ENCODE peak calls at places on chromosomes 6 and 20, in nine cellular contexts. X is spleen, L is cardiac fibroblast, C is astrocyte of the spinal cord, V is brain microvascular endothelial cell, P is tibial artery, O is dorsolateral prefrontal cortex, K is esophagus squamous epithelium, B is astrocyte of the cerebellum. G is an unnamed sample.

GRCh38 chr6:24872769-24873168 is 63.0 kb downstream of the RIPOR2 start:
- DNase-seq in V (no peak), B (no peak), P (no peak), L (no peak), X (no peak), O (no peak), K (no peak), C (no peak), G (no peak)

GRCh38 chr20:52747736-52748135 is 224.4 kb upstream of the TSHZ2 start:
- DNase-seq in P (no peak), O (no peak), C (no peak), L (no peak), V (no peak), B (no peak), X (no peak), K (no peak), G (no peak)

GRCh38 chr20:3188823-3189413 is 15.6 kb downstream of the DDRGK1 start:
- DNase-seq in C (no peak), V (no peak), O (no peak), L (no peak), B (no peak), P (no peak), K (no peak), X (peak), G (no peak)

GRCh38 chr6:53029262-53029661 is 34.2 kb upstream of the GSTA4 start:
- DNase-seq in X (no peak), V (no peak), B (no peak), P (no peak), O (no peak), K (no peak), L (no peak), C (no peak), G (no peak)

GRCh38 chr6:119348308-119349040 is 1.1 kb downstream of the MAN1A1 start:
- DNase-seq in O (no peak), C (peak), L (no peak), B (no peak), K (no peak), X (peak), P (peak), V (no peak), G (no peak)

GRCh38 chr20:10315138-10315537 is 96.5 kb downstream of the SNAP25 start:
- DNase-seq in X (no peak), V (no peak), L (no peak), K (no peak), P (no peak), O (no peak), C (no peak), B (no peak), G (no peak)

GRCh38 chr6:139027620-139028182 is 844 bp upstream of the ABRACL start:
- DNase-seq in K (no peak), C (no peak), X (no peak), B (no peak), O (no peak), V (peak), L (peak), P (no peak), G (no peak)

GRCh38 chr6:12261502-12261901 is 28.7 kb upstream of the EDN1 start:
- DNase-seq in K (no peak), P (no peak), B (no peak), V (no peak), O (no peak), C (no peak), L (no peak), X (no peak), G (no peak)

GRCh38 chr6:64815718-64816117 is 891.3 kb downstream of the EYS start:
- DNase-seq in C (peak), O (no peak), P (no peak), K (no peak), L (peak), V (no peak), B (no peak), X (no peak), G (no peak)

GRCh38 chr6:37372116-37372515 is 18.3 kb downstream of the RNF8 start:
- DNase-seq in P (no peak), O (no peak), V (no peak), B (no peak), L (peak), K (no peak), C (peak), X (no peak), G (no peak)

GRCh38 chr20:1533059-1533458 is 24.4 kb downstream of the SIRPD start:
- DNase-seq in B (no peak), L (no peak), X (no peak), O (no peak), C (no peak), K (no peak), P (no peak), V (no peak), G (no peak)

DNA sequence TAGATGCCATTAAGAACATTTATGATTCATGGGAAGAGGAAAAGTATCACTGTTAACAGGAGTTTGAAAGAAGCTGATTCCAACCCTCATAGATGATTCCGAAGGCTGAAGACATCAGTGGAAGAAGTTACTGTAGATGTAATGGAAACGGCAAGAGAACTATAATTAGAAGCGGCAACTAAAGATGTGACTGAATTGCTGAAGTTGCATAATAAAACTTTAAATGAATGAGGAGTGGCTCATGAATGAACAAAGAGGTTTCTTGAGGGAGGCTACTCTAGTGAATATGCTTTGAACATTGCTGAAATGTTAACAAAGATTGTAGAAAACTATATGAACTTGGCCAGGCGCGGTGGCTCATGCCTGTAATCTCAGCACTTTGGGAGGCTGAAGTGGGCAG is 84.1 kb downstream of the PHIP start:
- DNase-seq in B (no peak), V (no peak), C (no peak), O (no peak), L (no peak), X (no peak), K (no peak), P (no peak), G (no peak)
- H3K4me3 ChIP-seq in B (no peak), V (no peak), C (no peak), O (no peak), L (no peak), X (no peak), K (no peak), P (no peak), G (no peak)

GRCh38 chr6:157762636-157763035 is 60.4 kb upstream of the SNX9 start:
- DNase-seq in V (no peak), O (no peak), B (no peak), L (peak), X (no peak), C (no peak), P (no peak), K (no peak), G (no peak)
- TF ChIP-seq CTCF in V (peak), O (no peak), B (peak), L (peak), X (no peak), C (peak), P (no peak), K (no peak), G (peak)

GRCh38 chr6:127516676-127517273 is 2.4 kb downstream of the MTCL3 start:
- DNase-seq in P (no peak), V (peak), K (no peak), O (peak), L (peak), C (peak), B (peak), X (no peak), G (no peak)

GRCh38 chr6:127518710-127519468 is at the start of gene MTCL3:
- DNase-seq in L (peak), X (no peak), B (peak), V (peak), K (no peak), P (no peak), C (peak), O (peak), G (peak)

GRCh38 chr6:127515794-127516675 is 3.1 kb downstream of the MTCL3 start:
- DNase-seq in P (no peak), V (peak), L (peak), C (peak), B (peak), X (peak), K (no peak), O (peak), G (peak)

GRCh38 chr6:127518212-127518709 is 874 bp downstream of the MTCL3 start:
- DNase-seq in O (no peak), K (no peak), B (no peak), V (no peak), X (no peak), P (no peak), L (no peak), C (no peak), G (no peak)

GRCh38 chr6:127517698-127518097 is 1.4 kb downstream of the MTCL3 start:
- DNase-seq in C (no peak), X (no peak), K (no peak), V (no peak), B (no peak), L (no peak), O (no peak), P (no peak), G (no peak)
- H3K4me3 ChIP-seq in C (peak), X (no peak), K (no peak), V (peak), B (peak), L (peak), O (peak), P (no peak), G (no peak)

DNA sequence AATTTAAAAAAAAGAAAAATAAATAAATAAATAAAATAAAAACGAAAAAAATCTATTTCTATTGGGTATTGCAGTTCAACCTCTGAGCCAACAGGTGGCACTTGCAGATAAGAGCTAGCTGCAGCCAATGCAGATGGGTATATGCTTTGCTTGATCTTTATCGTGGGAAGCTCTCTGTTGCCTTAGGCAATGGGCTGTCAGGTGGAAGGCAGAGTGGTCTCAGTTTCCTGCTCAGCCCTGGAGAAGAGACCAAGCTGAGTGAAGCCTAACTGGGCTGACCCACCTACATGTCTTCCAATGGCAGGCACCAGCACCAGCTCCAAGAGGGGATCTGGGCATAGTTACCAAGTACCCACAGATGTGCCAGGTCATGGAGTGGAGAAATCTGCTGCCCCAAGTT is 95.0 kb downstream of the AK9 start:
- DNase-seq in L (peak), P (no peak), O (no peak), C (peak), V (peak), K (no peak), X (no peak), B (no peak), G (no peak)
- TF ChIP-seq CTCF in L (peak), P (no peak), O (no peak), C (peak), V (peak), K (peak), X (peak), B (peak), G (peak)

GRCh38 chr20:22619272-22619671 is 34.9 kb upstream of the FOXA2 start:
- DNase-seq in L (no peak), C (no peak), V (no peak), O (no peak), B (no peak), X (no peak), P (no peak), K (no peak), G (no peak)
- H3K4me3 ChIP-seq in L (no peak), C (no peak), V (no peak), O (no peak), B (no peak), X (no peak), P (no peak), K (no peak), G (no peak)

DNA sequence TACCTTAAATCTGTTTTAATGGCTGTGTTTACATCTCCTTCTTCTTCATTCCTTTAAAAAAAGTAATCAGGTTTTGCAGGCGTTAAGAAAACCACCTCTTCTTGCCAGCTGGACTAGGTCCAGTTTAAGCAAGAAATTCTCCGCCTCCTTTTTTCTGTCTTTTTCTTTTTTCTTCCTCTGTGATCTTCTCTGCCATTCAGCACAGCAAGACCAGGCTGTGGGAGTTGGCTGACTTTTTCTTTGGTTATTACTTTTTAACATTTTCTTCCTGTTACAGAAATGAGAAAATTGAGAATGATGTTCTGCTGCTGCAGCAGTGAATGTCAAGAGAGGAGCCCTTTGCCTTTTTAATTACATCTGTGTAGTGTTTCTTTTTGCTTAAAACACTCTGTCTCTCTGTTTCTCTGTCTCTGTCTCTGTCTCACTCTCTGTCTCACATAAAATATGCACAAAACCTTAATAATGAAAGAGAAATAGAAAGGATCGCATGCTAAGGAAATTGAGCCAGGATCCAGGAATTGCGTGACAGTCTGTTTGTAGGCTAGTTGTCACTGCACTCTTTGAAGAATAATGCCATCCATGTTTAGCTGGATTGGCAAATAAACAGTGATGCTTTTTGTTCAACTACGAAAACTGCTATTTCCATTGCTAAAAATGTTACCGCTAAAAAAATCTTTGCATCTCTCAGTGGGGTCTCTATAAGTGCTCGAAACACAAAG is 103.1 kb upstream of the SUPT3H start:
- DNase-seq in O (no peak), X (no peak), C (no peak), L (no peak), K (no peak), B (peak), V (no peak), P (no peak), G (no peak)
- TF ChIP-seq CTCF in O (no peak), X (no peak), C (no peak), L (no peak), K (no peak), B (no peak), V (no peak), P (no peak), G (no peak)

DNA sequence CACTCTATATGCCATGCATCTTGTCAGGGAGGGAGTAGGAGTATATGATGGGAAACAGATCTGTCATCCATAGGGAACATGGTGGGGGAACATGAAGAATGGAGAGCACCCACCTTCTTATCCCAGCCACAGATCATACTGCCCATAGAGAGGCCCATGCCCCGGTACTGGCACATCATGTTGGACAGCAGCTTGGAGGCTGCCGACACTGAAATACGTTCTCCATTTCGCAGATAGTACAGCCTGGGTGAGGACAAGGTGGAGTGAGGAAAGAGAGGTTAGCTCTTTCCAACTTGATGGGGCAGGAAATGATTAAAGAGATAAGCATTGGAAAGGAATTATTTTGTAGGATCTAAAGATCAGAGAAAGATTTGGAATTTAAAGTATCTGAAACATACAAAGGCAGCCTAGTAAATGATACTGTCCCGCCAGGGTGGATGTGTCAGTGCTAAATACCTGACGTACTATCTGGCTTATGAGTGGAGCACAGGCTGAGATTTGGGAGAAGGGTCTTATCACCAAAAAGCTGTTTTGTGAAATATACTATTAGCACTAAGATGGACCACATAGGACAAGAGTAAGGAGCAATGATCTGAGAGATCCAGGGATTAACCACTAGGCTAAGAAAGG is 1.7 kb downstream of the PSMB8 start:
- DNase-seq in L (no peak), O (no peak), X (no peak), C (no peak), B (no peak), K (no peak), P (no peak), V (no peak), G (no peak)
- H3K4me3 ChIP-seq in L (no peak), O (no peak), X (peak), C (no peak), B (no peak), K (peak), P (no peak), V (no peak), G (no peak)

DNA sequence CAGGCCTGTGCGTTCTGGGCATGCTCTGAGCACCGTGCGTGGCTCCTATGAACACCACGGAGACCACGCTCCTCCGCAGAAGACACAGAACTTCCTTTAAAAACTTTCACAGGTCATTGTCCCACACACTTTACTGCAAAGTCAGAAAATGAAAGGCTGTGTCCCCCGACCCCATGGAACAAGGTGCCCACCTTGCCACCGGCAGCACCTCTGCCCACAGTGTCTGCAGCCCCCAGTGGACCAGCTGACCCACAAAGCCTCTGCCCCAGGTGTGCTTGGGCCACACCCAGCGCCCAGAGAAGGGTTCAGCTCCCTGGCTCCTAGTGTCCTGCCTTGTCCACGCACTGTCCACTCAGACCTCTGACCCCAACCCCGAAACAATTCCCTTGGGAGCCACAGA is 8.7 kb downstream of the TAF4 start:
- DNase-seq in C (no peak), O (no peak), L (no peak), P (no peak), K (no peak), X (peak), V (no peak), B (no peak), G (peak)
- TF ChIP-seq CTCF in C (no peak), O (no peak), L (no peak), P (no peak), K (no peak), X (no peak), V (no peak), B (no peak), G (no peak)